ENCODE peak calls at places on chromosome 1, in ten cellular contexts. One of them, this sample, is unnamed.

GRCh38 chr1:6909401-6909800 is 124.1 kb downstream of the CAMTA1 start:
- DNase-seq in cardiac fibroblast: no peak
- DNase-seq in IMR-90: no peak
- DNase-seq in fibroblast of villous mesenchyme: no peak
- DNase-seq in mesenchymal stem cell: no peak
- DNase-seq in brain microvascular endothelial cell: no peak
- DNase-seq in kidney: no peak
- DNase-seq in fibroblast of lung: no peak
- DNase-seq in Peyer's patch: no peak
- DNase-seq in CD8-positive, alpha-beta T cell: no peak
- DNase-seq in this sample: no peak

GRCh38 chr1:9477535-9477934 is 61.7 kb upstream of the SLC25A33 start:
- DNase-seq in cardiac fibroblast: no peak
- DNase-seq in IMR-90: no peak
- DNase-seq in kidney: no peak
- DNase-seq in brain microvascular endothelial cell: no peak
- DNase-seq in mesenchymal stem cell: no peak
- DNase-seq in fibroblast of lung: no peak
- DNase-seq in fibroblast of villous mesenchyme: no peak
- DNase-seq in Peyer's patch: no peak
- DNase-seq in CD8-positive, alpha-beta T cell: no peak
- DNase-seq in this sample: no peak

GRCh38 chr1:1217621-1218523 is 3.9 kb upstream of the TNFRSF4 start:
- DNase-seq in cardiac fibroblast: peak; percentile 30
- DNase-seq in fibroblast of lung: no peak
- DNase-seq in fibroblast of villous mesenchyme: peak; percentile 14
- DNase-seq in brain microvascular endothelial cell: no peak
- DNase-seq in kidney: no peak
- DNase-seq in IMR-90: no peak
- DNase-seq in Peyer's patch: no peak
- DNase-seq in mesenchymal stem cell: no peak
- DNase-seq in CD8-positive, alpha-beta T cell: no peak
- DNase-seq in this sample: no peak

GRCh38 chr1:115545791-115546733 is 95.7 kb upstream of the VANGL1 start:
- DNase-seq in IMR-90: peak; percentile 95
- DNase-seq in CD8-positive, alpha-beta T cell: no peak
- DNase-seq in mesenchymal stem cell: peak; percentile 91
- DNase-seq in fibroblast of lung: peak; percentile 78
- DNase-seq in cardiac fibroblast: peak; percentile 94
- DNase-seq in brain microvascular endothelial cell: peak; percentile 94
- DNase-seq in fibroblast of villous mesenchyme: peak; percentile 83
- DNase-seq in kidney: no peak
- DNase-seq in Peyer's patch: peak; percentile 55
- DNase-seq in this sample: peak; percentile 30

GRCh38 chr1:61708953-61709907 is 15.7 kb downstream of the TM2D1 start:
- DNase-seq in mesenchymal stem cell: no peak
- DNase-seq in IMR-90: peak; percentile 31
- DNase-seq in brain microvascular endothelial cell: peak; percentile 62
- DNase-seq in fibroblast of lung: no peak
- DNase-seq in Peyer's patch: no peak
- DNase-seq in kidney: no peak
- DNase-seq in CD8-positive, alpha-beta T cell: no peak
- DNase-seq in cardiac fibroblast: peak; percentile 22
- DNase-seq in fibroblast of villous mesenchyme: peak; percentile 38
- DNase-seq in this sample: no peak

GRCh38 chr1:64507897-64508296 is 38.0 kb downstream of the CACHD1 start:
- DNase-seq in IMR-90: no peak
- DNase-seq in mesenchymal stem cell: no peak
- DNase-seq in kidney: no peak
- DNase-seq in fibroblast of villous mesenchyme: no peak
- DNase-seq in CD8-positive, alpha-beta T cell: no peak
- DNase-seq in Peyer's patch: no peak
- DNase-seq in cardiac fibroblast: no peak
- DNase-seq in fibroblast of lung: no peak
- DNase-seq in brain microvascular endothelial cell: no peak
- DNase-seq in this sample: no peak

GRCh38 chr1:29397256-29397590 is 160.9 kb downstream of the PTPRU start:
- DNase-seq in mesenchymal stem cell: no peak
- DNase-seq in cardiac fibroblast: no peak
- DNase-seq in IMR-90: no peak
- DNase-seq in brain microvascular endothelial cell: no peak
- DNase-seq in fibroblast of villous mesenchyme: no peak
- DNase-seq in fibroblast of lung: no peak
- DNase-seq in kidney: no peak
- DNase-seq in Peyer's patch: no peak
- DNase-seq in CD8-positive, alpha-beta T cell: no peak
- DNase-seq in this sample: no peak

GRCh38 chr1:226738995-226739695 is at the start of gene ITPKB:
- DNase-seq in cardiac fibroblast: peak; percentile 87
- DNase-seq in mesenchymal stem cell: peak; percentile 88
- DNase-seq in Peyer's patch: peak; percentile 92
- DNase-seq in fibroblast of villous mesenchyme: peak; percentile 61
- DNase-seq in CD8-positive, alpha-beta T cell: peak; percentile 86
- DNase-seq in IMR-90: peak; percentile 65
- DNase-seq in kidney: peak; percentile 82
- DNase-seq in fibroblast of lung: peak; percentile 81
- DNase-seq in brain microvascular endothelial cell: peak; percentile 24
- DNase-seq in this sample: peak; percentile 77

GRCh38 chr1:30976143-30976542 is 67.6 kb upstream of the SDC3 start:
- DNase-seq in kidney: no peak
- DNase-seq in brain microvascular endothelial cell: no peak
- DNase-seq in Peyer's patch: no peak
- DNase-seq in CD8-positive, alpha-beta T cell: no peak
- DNase-seq in cardiac fibroblast: peak; percentile 51
- DNase-seq in fibroblast of villous mesenchyme: peak; percentile 42
- DNase-seq in fibroblast of lung: peak; percentile 44
- DNase-seq in IMR-90: peak; percentile 31
- DNase-seq in mesenchymal stem cell: peak; percentile 29
- DNase-seq in this sample: no peak

DNA sequence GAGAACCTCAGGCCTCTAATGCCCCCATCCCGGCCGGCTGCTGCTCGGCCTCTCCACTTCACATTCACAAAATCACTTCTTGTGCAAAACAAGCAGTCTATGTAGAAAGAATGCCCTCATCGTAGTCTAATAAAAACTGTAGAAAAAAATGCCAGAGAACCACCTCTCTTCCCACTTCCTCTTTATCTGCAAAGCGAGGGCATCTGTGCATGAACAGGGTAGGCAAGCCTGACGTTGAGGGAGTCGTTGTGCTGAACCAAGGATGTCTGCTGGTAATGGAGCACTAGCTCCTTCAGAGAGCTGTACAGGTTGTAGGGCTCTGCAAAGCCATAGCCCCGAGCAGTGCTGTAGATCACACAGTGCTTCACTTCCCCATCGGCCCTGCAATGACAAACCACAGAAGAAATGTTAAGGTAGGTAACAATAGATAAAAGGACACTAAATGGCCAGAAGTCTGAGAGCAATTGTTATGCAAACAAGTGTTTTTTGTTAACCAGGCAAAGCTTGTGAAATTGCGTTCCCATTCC is 88.9 kb downstream of the PIK3R3 start:
- DNase-seq in fibroblast of lung: no peak
- DNase-seq in brain microvascular endothelial cell: no peak
- DNase-seq in kidney: no peak
- DNase-seq in CD8-positive, alpha-beta T cell: no peak
- DNase-seq in cardiac fibroblast: no peak
- DNase-seq in fibroblast of villous mesenchyme: no peak
- DNase-seq in IMR-90: no peak
- DNase-seq in mesenchymal stem cell: no peak
- DNase-seq in Peyer's patch: peak; percentile 78
- DNase-seq in this sample: no peak
- H3K4me3 ChIP-seq in fibroblast of lung: no peak overlapping the region
- H3K4me3 ChIP-seq in brain microvascular endothelial cell: no peak overlapping the region
- H3K4me3 ChIP-seq in kidney: no peak overlapping the region
- H3K4me3 ChIP-seq in CD8-positive, alpha-beta T cell: no peak overlapping the region
- H3K4me3 ChIP-seq in cardiac fibroblast: no peak overlapping the region
- H3K4me3 ChIP-seq in fibroblast of villous mesenchyme: no peak overlapping the region
- H3K4me3 ChIP-seq in IMR-90: no peak overlapping the region
- H3K4me3 ChIP-seq in mesenchymal stem cell: no peak overlapping the region
- H3K4me3 ChIP-seq in Peyer's patch: no peak overlapping the region
- H3K4me3 ChIP-seq in this sample: no peak overlapping the region

GRCh38 chr1:203763505-203763904 is 1.5 kb upstream of the LAX1 start:
- DNase-seq in kidney: no peak
- DNase-seq in brain microvascular endothelial cell: no peak
- DNase-seq in fibroblast of lung: no peak
- DNase-seq in Peyer's patch: no peak
- DNase-seq in IMR-90: no peak
- DNase-seq in CD8-positive, alpha-beta T cell: no peak
- DNase-seq in mesenchymal stem cell: no peak
- DNase-seq in cardiac fibroblast: no peak
- DNase-seq in fibroblast of villous mesenchyme: no peak
- DNase-seq in this sample: no peak
- H3K4me3 ChIP-seq in kidney: no peak overlapping the region
- H3K4me3 ChIP-seq in brain microvascular endothelial cell: no peak overlapping the region
- H3K4me3 ChIP-seq in fibroblast of lung: no peak overlapping the region
- H3K4me3 ChIP-seq in Peyer's patch: no peak overlapping the region
- H3K4me3 ChIP-seq in IMR-90: no peak overlapping the region
- H3K4me3 ChIP-seq in CD8-positive, alpha-beta T cell: no peak overlapping the region
- H3K4me3 ChIP-seq in mesenchymal stem cell: no peak overlapping the region
- H3K4me3 ChIP-seq in cardiac fibroblast: no peak overlapping the region
- H3K4me3 ChIP-seq in fibroblast of villous mesenchyme: no peak overlapping the region
- H3K4me3 ChIP-seq in this sample: no peak overlapping the region

GRCh38 chr1:211633523-211633843 is 41.9 kb downstream of the NEK2 start:
- DNase-seq in brain microvascular endothelial cell: no peak
- DNase-seq in kidney: no peak
- DNase-seq in mesenchymal stem cell: no peak
- DNase-seq in cardiac fibroblast: no peak
- DNase-seq in IMR-90: no peak
- DNase-seq in CD8-positive, alpha-beta T cell: no peak
- DNase-seq in Peyer's patch: peak; percentile 51
- DNase-seq in fibroblast of lung: peak; percentile 39
- DNase-seq in fibroblast of villous mesenchyme: no peak
- DNase-seq in this sample: no peak
- H3K4me3 ChIP-seq in brain microvascular endothelial cell: no peak overlapping the region
- H3K4me3 ChIP-seq in kidney: no peak overlapping the region
- H3K4me3 ChIP-seq in mesenchymal stem cell: no peak overlapping the region
- H3K4me3 ChIP-seq in cardiac fibroblast: no peak overlapping the region
- H3K4me3 ChIP-seq in IMR-90: no peak overlapping the region
- H3K4me3 ChIP-seq in CD8-positive, alpha-beta T cell: no peak overlapping the region
- H3K4me3 ChIP-seq in Peyer's patch: no peak overlapping the region
- H3K4me3 ChIP-seq in fibroblast of lung: no peak overlapping the region
- H3K4me3 ChIP-seq in fibroblast of villous mesenchyme: no peak overlapping the region
- H3K4me3 ChIP-seq in this sample: no peak overlapping the region

DNA sequence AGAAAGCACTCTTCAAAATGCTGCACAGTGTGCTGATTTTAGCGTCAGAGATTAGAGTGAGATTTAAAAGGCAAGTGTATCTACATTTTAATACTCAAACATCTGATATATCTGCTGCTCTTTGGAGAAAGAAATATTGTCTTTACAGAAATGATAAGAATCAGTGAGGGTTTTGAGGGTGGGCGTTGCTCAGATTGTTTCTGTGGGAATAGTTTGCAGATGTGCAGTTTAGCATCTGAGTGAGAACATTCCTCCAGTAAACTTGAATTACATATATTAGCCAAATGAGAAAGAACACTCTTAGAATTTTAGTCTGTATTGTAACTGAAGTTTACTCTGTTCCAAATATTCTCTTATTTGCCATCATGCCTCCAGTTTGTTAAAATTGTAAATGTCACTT is 549.2 kb downstream of the NEGR1 start:
- DNase-seq in CD8-positive, alpha-beta T cell: no peak
- DNase-seq in brain microvascular endothelial cell: no peak
- DNase-seq in kidney: no peak
- DNase-seq in mesenchymal stem cell: no peak
- DNase-seq in fibroblast of villous mesenchyme: no peak
- DNase-seq in cardiac fibroblast: no peak
- DNase-seq in IMR-90: no peak
- DNase-seq in Peyer's patch: no peak
- DNase-seq in fibroblast of lung: no peak
- DNase-seq in this sample: no peak
- H3K4me3 ChIP-seq in CD8-positive, alpha-beta T cell: no peak overlapping the region
- H3K4me3 ChIP-seq in brain microvascular endothelial cell: no peak overlapping the region
- H3K4me3 ChIP-seq in kidney: no peak overlapping the region
- H3K4me3 ChIP-seq in mesenchymal stem cell: no peak overlapping the region
- H3K4me3 ChIP-seq in fibroblast of villous mesenchyme: no peak overlapping the region
- H3K4me3 ChIP-seq in cardiac fibroblast: no peak overlapping the region
- H3K4me3 ChIP-seq in IMR-90: no peak overlapping the region
- H3K4me3 ChIP-seq in Peyer's patch: no peak overlapping the region
- H3K4me3 ChIP-seq in fibroblast of lung: no peak overlapping the region
- H3K4me3 ChIP-seq in this sample: no peak overlapping the region

DNA sequence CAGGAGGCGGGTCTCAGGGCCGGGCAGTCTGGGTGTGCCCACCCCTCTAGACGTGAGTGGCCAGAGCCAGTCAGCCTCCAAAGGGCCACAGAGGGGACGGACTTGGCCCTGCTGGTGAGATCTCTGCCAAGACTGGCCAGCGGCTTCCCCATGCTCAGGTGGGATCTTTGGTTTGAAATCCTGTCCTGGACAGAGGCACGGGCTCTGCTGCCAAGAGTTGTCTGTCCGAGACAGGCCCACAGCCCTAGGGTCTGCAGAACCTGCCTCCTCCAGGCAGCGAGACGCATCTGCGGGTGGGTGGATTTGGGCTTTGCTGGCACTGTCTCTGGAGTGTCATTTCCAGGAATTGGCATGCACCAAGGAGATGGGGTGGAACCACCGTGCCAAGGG is 44.3 kb upstream of the CCDC27 start:
- DNase-seq in Peyer's patch: no peak
- DNase-seq in mesenchymal stem cell: no peak
- DNase-seq in CD8-positive, alpha-beta T cell: no peak
- DNase-seq in kidney: no peak
- DNase-seq in IMR-90: no peak
- DNase-seq in brain microvascular endothelial cell: no peak
- DNase-seq in fibroblast of villous mesenchyme: no peak
- DNase-seq in cardiac fibroblast: no peak
- DNase-seq in fibroblast of lung: no peak
- DNase-seq in this sample: no peak
- H3K4me3 ChIP-seq in Peyer's patch: no peak overlapping the region
- H3K4me3 ChIP-seq in mesenchymal stem cell: no peak overlapping the region
- H3K4me3 ChIP-seq in CD8-positive, alpha-beta T cell: no peak overlapping the region
- H3K4me3 ChIP-seq in kidney: no peak overlapping the region
- H3K4me3 ChIP-seq in IMR-90: no peak overlapping the region
- H3K4me3 ChIP-seq in brain microvascular endothelial cell: no peak overlapping the region
- H3K4me3 ChIP-seq in fibroblast of villous mesenchyme: no peak overlapping the region
- H3K4me3 ChIP-seq in cardiac fibroblast: no peak overlapping the region
- H3K4me3 ChIP-seq in fibroblast of lung: no peak overlapping the region
- H3K4me3 ChIP-seq in this sample: peak overlapping the region; percentile 15